ENCODE peak calls at places on chromosomes 4 and X, in six cellular contexts. One of them, this sample, is unnamed.

GRCh38 chrX:156008915-156009314 is 11.4 kb downstream of the IL9R start:
- DNase-seq in fibroblast of pulmonary artery: no peak
- DNase-seq in uterus: no peak
- DNase-seq in AG04449: no peak
- DNase-seq in AG09309: no peak
- DNase-seq in heart right ventricle: no peak
- DNase-seq in this sample: no peak

GRCh38 chrX:44651347-44651746 is 108.7 kb upstream of the FUNDC1 start:
- DNase-seq in AG04449: no peak
- DNase-seq in fibroblast of pulmonary artery: peak
- DNase-seq in uterus: no peak
- DNase-seq in AG09309: no peak
- DNase-seq in heart right ventricle: no peak
- DNase-seq in this sample: no peak

GRCh38 chr4:10115271-10115656 is 1.3 kb downstream of the WDR1 start:
- DNase-seq in AG09309: no peak
- DNase-seq in fibroblast of pulmonary artery: peak
- DNase-seq in heart right ventricle: no peak
- DNase-seq in uterus: no peak
- DNase-seq in AG04449: no peak
- DNase-seq in this sample: no peak

GRCh38 chr4:4411906-4412305 is 25.0 kb downstream of the NSG1 start:
- DNase-seq in heart right ventricle: no peak
- DNase-seq in uterus: no peak
- DNase-seq in AG04449: no peak
- DNase-seq in fibroblast of pulmonary artery: no peak
- DNase-seq in AG09309: no peak
- DNase-seq in this sample: no peak

GRCh38 chr4:93776386-93777080 is 52.0 kb upstream of the ATOH1 start:
- DNase-seq in AG04449: no peak
- DNase-seq in fibroblast of pulmonary artery: peak
- DNase-seq in AG09309: no peak
- DNase-seq in uterus: no peak
- DNase-seq in heart right ventricle: no peak
- DNase-seq in this sample: no peak

GRCh38 chr4:56444719-56445118 is 8.7 kb downstream of the PAICS start:
- DNase-seq in uterus: no peak
- DNase-seq in AG04449: no peak
- DNase-seq in fibroblast of pulmonary artery: no peak
- DNase-seq in AG09309: no peak
- DNase-seq in heart right ventricle: no peak
- DNase-seq in this sample: no peak

GRCh38 chrX:132071260-132071659 is 48.2 kb downstream of the STK26 start:
- DNase-seq in heart right ventricle: no peak
- DNase-seq in fibroblast of pulmonary artery: peak
- DNase-seq in AG09309: peak
- DNase-seq in uterus: no peak
- DNase-seq in AG04449: no peak
- DNase-seq in this sample: no peak

GRCh38 chrX:53188763-53189162 is 36.2 kb downstream of the KDM5C start:
- DNase-seq in AG09309: no peak
- DNase-seq in fibroblast of pulmonary artery: no peak
- DNase-seq in uterus: no peak
- DNase-seq in AG04449: no peak
- DNase-seq in heart right ventricle: no peak
- DNase-seq in this sample: no peak

GRCh38 chrX:65601530-65602281 is 65.7 kb upstream of the MSN start:
- DNase-seq in fibroblast of pulmonary artery: peak
- DNase-seq in AG04449: no peak
- DNase-seq in heart right ventricle: peak
- DNase-seq in AG09309: peak
- DNase-seq in uterus: peak
- DNase-seq in this sample: peak

GRCh38 chr4:184384056-184384809 is 90.1 kb downstream of the IRF2 start:
- DNase-seq in AG04449: peak
- DNase-seq in AG09309: peak
- DNase-seq in uterus: peak
- DNase-seq in fibroblast of pulmonary artery: peak
- DNase-seq in heart right ventricle: no peak
- DNase-seq in this sample: peak

GRCh38 chrX:34900691-34901090 is 41.9 kb upstream of the FAM47B start:
- DNase-seq in heart right ventricle: no peak
- DNase-seq in uterus: no peak
- DNase-seq in fibroblast of pulmonary artery: peak
- DNase-seq in AG09309: no peak
- DNase-seq in AG04449: no peak
- DNase-seq in this sample: no peak

GRCh38 chr4:175308236-175308635 is 390.1 kb downstream of the ADAM29 start:
- DNase-seq in fibroblast of pulmonary artery: peak
- DNase-seq in AG09309: no peak
- DNase-seq in uterus: no peak
- DNase-seq in heart right ventricle: no peak
- DNase-seq in AG04449: no peak
- DNase-seq in this sample: no peak

GRCh38 chr4:152989554-152989970 is 53.4 kb downstream of the FHDC1 start:
- DNase-seq in fibroblast of pulmonary artery: no peak
- DNase-seq in AG09309: no peak
- DNase-seq in heart right ventricle: no peak
- DNase-seq in AG04449: no peak
- DNase-seq in uterus: no peak
- DNase-seq in this sample: no peak

GRCh38 chr4:158193171-158193749 is 17.0 kb upstream of the TMEM144 start:
- DNase-seq in uterus: no peak
- DNase-seq in AG04449: no peak
- DNase-seq in AG09309: no peak
- DNase-seq in heart right ventricle: no peak
- DNase-seq in fibroblast of pulmonary artery: peak
- DNase-seq in this sample: no peak

GRCh38 chr4:109332926-109333464 is 30.5 kb upstream of the COL25A1 start:
- DNase-seq in fibroblast of pulmonary artery: peak
- DNase-seq in AG04449: no peak
- DNase-seq in heart right ventricle: no peak
- DNase-seq in AG09309: no peak
- DNase-seq in uterus: no peak
- DNase-seq in this sample: no peak

GRCh38 chr4:152957437-152958185 is 21.5 kb downstream of the FHDC1 start:
- DNase-seq in uterus: peak
- DNase-seq in AG04449: no peak
- DNase-seq in fibroblast of pulmonary artery: no peak
- DNase-seq in AG09309: no peak
- DNase-seq in heart right ventricle: peak
- DNase-seq in this sample: no peak

GRCh38 chrX:55074851-55075467 is at the start of gene PAGE2B:
- DNase-seq in AG04449: no peak
- DNase-seq in uterus: no peak
- DNase-seq in fibroblast of pulmonary artery: no peak
- DNase-seq in heart right ventricle: no peak
- DNase-seq in AG09309: no peak
- DNase-seq in this sample: no peak

DNA sequence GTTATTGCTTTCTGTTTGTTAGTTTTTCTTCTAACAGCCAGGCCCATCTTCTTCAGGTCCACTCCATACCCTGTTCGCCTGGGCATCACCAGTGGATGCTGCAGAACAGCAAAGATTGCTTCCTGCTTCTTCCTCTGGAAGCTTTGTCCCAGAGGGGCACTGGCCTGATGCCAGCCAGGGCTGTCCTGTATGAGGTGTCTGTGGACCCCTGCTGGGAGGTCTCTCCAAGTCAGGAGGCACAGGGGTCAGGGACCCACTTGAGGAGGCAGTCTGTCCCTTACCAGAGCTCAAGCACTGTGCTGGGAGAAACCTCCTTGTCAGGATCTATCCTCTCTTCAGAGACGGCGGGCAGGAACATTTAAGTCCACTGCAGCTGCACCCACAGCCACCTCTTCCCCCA is 2.5 kb upstream of the PAGE2B start:
- DNase-seq in AG09309: no peak
- DNase-seq in uterus: no peak
- DNase-seq in fibroblast of pulmonary artery: no peak
- DNase-seq in AG04449: no peak
- DNase-seq in heart right ventricle: no peak
- DNase-seq in this sample: no peak
- TF ChIP-seq CTCF in AG09309: no peak
- TF ChIP-seq CTCF in uterus: no peak
- TF ChIP-seq CTCF in fibroblast of pulmonary artery: no peak
- TF ChIP-seq CTCF in AG04449: no peak
- TF ChIP-seq CTCF in heart right ventricle: no peak
- TF ChIP-seq CTCF in this sample: no peak

GRCh38 chrX:129980540-129981206 is 1.8 kb upstream of the BCORL1 start:
- DNase-seq in AG09309: no peak
- DNase-seq in uterus: peak
- DNase-seq in heart right ventricle: peak
- DNase-seq in AG04449: no peak
- DNase-seq in fibroblast of pulmonary artery: no peak
- DNase-seq in this sample: no peak
- H3K4me3 ChIP-seq in AG09309: no peak
- H3K4me3 ChIP-seq in uterus: no peak
- H3K4me3 ChIP-seq in heart right ventricle: no peak
- H3K4me3 ChIP-seq in AG04449: peak
- H3K4me3 ChIP-seq in fibroblast of pulmonary artery: peak
- H3K4me3 ChIP-seq in this sample: peak

DNA sequence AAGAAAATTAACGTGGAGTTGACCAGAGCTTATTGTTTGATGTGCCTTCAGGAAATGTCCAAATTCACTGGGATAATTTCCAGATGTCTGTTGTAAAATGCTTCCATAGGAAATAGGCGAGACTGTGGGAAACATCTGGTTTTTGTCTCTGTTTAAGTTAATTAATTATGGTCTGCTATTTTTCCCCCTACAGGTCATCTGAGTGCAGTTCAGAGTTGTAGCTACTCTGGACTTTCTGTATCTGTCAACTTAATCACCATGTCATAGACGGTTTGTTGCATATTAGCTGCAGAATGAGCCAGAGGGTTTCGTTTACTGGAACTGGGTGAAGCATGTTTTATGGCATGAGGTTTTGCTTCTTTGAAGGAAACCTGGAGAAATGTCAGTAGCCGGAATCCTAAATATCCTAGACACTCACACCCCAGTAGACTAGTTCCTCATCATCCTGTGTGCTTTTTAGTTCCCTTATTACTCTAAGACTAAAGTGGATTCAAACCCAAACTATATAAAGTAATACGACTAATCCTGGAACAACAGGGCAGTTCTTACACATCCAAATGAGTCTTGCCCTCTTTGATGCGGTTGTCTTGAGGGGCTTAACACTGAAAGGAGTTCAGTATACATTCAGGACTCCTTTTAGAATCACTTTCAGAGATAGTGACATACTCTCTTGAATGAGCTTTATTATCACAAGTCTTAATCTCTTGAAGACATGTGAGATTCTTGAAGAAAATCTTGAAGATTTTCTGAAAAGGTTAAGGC is 62.5 kb downstream of the PPEF1 start:
- DNase-seq in AG04449: no peak
- DNase-seq in uterus: no peak
- DNase-seq in AG09309: no peak
- DNase-seq in fibroblast of pulmonary artery: peak
- DNase-seq in heart right ventricle: no peak
- DNase-seq in this sample: no peak
- TF ChIP-seq CTCF in AG04449: no peak
- TF ChIP-seq CTCF in uterus: no peak
- TF ChIP-seq CTCF in AG09309: no peak
- TF ChIP-seq CTCF in fibroblast of pulmonary artery: peak
- TF ChIP-seq CTCF in heart right ventricle: no peak
- TF ChIP-seq CTCF in this sample: peak

GRCh38 chrX:43589735-43590515 is 66.2 kb upstream of the MAOA start:
- DNase-seq in heart right ventricle: no peak
- DNase-seq in AG04449: no peak
- DNase-seq in uterus: no peak
- DNase-seq in AG09309: no peak
- DNase-seq in fibroblast of pulmonary artery: peak
- DNase-seq in this sample: no peak
- H3K4me3 ChIP-seq in heart right ventricle: no peak
- H3K4me3 ChIP-seq in AG04449: no peak
- H3K4me3 ChIP-seq in uterus: no peak
- H3K4me3 ChIP-seq in AG09309: no peak
- H3K4me3 ChIP-seq in fibroblast of pulmonary artery: no peak
- H3K4me3 ChIP-seq in this sample: no peak

GRCh38 chr4:80321776-80322175 is 13.8 kb upstream of the CFAP299 start:
- DNase-seq in heart right ventricle: no peak
- DNase-seq in fibroblast of pulmonary artery: no peak
- DNase-seq in uterus: no peak
- DNase-seq in AG09309: no peak
- DNase-seq in AG04449: no peak
- DNase-seq in this sample: no peak
- TF ChIP-seq CTCF in heart right ventricle: no peak
- TF ChIP-seq CTCF in fibroblast of pulmonary artery: no peak
- TF ChIP-seq CTCF in uterus: no peak
- TF ChIP-seq CTCF in AG09309: no peak
- TF ChIP-seq CTCF in AG04449: no peak
- TF ChIP-seq CTCF in this sample: no peak

DNA sequence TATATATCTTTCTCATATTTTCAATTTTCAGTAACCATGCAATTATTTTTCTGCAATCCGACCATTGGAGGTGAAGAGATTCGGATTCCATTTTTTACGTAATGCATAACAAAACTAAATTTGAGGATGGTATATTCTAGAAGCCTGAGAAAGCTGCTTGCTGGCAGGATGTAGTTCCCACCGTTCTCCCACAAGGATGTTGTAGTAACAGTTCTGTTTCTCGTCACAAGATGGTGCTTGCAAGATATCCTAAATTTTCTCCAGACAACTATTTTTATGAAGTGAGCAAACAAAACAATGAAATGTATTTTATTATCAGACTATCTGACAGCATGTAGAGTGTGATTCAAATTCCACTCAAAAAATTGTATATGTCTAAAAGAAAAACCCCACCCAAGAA is 10.7 kb downstream of the PWWP3B start:
- DNase-seq in AG09309: no peak
- DNase-seq in uterus: no peak
- DNase-seq in fibroblast of pulmonary artery: peak
- DNase-seq in AG04449: no peak
- DNase-seq in heart right ventricle: no peak
- DNase-seq in this sample: no peak
- H3K4me3 ChIP-seq in AG09309: no peak
- H3K4me3 ChIP-seq in uterus: no peak
- H3K4me3 ChIP-seq in fibroblast of pulmonary artery: no peak
- H3K4me3 ChIP-seq in AG04449: no peak
- H3K4me3 ChIP-seq in heart right ventricle: no peak
- H3K4me3 ChIP-seq in this sample: no peak

GRCh38 chr4:84159767-84160166 is 339.3 kb downstream of the NKX6-1 start:
- DNase-seq in heart right ventricle: no peak
- DNase-seq in AG04449: no peak
- DNase-seq in fibroblast of pulmonary artery: no peak
- DNase-seq in AG09309: no peak
- DNase-seq in uterus: no peak
- DNase-seq in this sample: no peak
- TF ChIP-seq CTCF in heart right ventricle: no peak
- TF ChIP-seq CTCF in AG04449: no peak
- TF ChIP-seq CTCF in fibroblast of pulmonary artery: no peak
- TF ChIP-seq CTCF in AG09309: peak
- TF ChIP-seq CTCF in uterus: no peak
- TF ChIP-seq CTCF in this sample: no peak

This sample was measured in right atrium auricular region.